ENCODE peak calls at places on chromosomes 2 and 18, in seven cellular contexts. Z is coronary artery; I is skeletal muscle cell; M is naive thymus-derived CD4-positive, alpha-beta T cell; W is H7; P is HL-60; E is SJSA1. O is an unnamed sample.

GRCh38 chr2:47437287-47437686 is 34.3 kb downstream of the MSH2 start:
- DNase-seq in Z (no peak), W (peak), E (no peak), P (no peak), M (no peak), I (no peak), O (no peak)

GRCh38 chr2:120862254-120863172 is 126.8 kb downstream of the GLI2 start:
- DNase-seq in Z (no peak), E (peak), I (no peak), W (no peak), M (no peak), P (no peak), O (no peak)

GRCh38 chr18:12403601-12404506 is 3.9 kb upstream of the PRELID3A start:
- DNase-seq in I (peak), Z (no peak), E (peak), W (no peak), P (no peak), M (no peak), O (no peak)

GRCh38 chr18:65620076-65620696 is 130.6 kb upstream of the CDH7 start:
- DNase-seq in E (no peak), I (no peak), M (no peak), Z (no peak), P (no peak), W (no peak), O (no peak)

GRCh38 chr2:128624425-128624795 is 305.7 kb upstream of the HS6ST1 start:
- DNase-seq in Z (no peak), M (no peak), E (no peak), P (no peak), W (no peak), I (peak), O (no peak)

GRCh38 chr2:172745636-172746035 is 10.0 kb downstream of the RAPGEF4 start:
- DNase-seq in M (no peak), E (no peak), I (no peak), Z (no peak), W (no peak), P (no peak), O (no peak)

GRCh38 chr2:76378140-76378539 is 667.4 kb upstream of the GCFC2 start:
- DNase-seq in P (no peak), E (no peak), Z (no peak), M (no peak), W (no peak), I (no peak), O (no peak)

GRCh38 chr2:19073522-19073921 is 284.9 kb downstream of the OSR1 start:
- DNase-seq in Z (peak), P (no peak), E (no peak), I (peak), M (no peak), W (peak), O (no peak)

GRCh38 chr2:39938035-39938835 is 159.2 kb upstream of the THUMPD2 start:
- DNase-seq in W (no peak), I (peak), P (no peak), E (no peak), Z (no peak), M (no peak), O (no peak)

GRCh38 chr2:55022486-55022885 is 27.8 kb downstream of the RTN4 start:
- DNase-seq in W (no peak), Z (no peak), I (no peak), P (peak), M (no peak), E (no peak), O (no peak)

GRCh38 chr2:151523825-151524224 is 114.1 kb downstream of the RIF1 start:
- DNase-seq in Z (no peak), I (no peak), P (no peak), M (no peak), E (no peak), W (no peak), O (no peak)

GRCh38 chr2:51084750-51085149 is 52.8 kb upstream of the NRXN1 start:
- DNase-seq in M (no peak), I (no peak), W (peak), P (no peak), E (no peak), Z (no peak), O (no peak)

DNA sequence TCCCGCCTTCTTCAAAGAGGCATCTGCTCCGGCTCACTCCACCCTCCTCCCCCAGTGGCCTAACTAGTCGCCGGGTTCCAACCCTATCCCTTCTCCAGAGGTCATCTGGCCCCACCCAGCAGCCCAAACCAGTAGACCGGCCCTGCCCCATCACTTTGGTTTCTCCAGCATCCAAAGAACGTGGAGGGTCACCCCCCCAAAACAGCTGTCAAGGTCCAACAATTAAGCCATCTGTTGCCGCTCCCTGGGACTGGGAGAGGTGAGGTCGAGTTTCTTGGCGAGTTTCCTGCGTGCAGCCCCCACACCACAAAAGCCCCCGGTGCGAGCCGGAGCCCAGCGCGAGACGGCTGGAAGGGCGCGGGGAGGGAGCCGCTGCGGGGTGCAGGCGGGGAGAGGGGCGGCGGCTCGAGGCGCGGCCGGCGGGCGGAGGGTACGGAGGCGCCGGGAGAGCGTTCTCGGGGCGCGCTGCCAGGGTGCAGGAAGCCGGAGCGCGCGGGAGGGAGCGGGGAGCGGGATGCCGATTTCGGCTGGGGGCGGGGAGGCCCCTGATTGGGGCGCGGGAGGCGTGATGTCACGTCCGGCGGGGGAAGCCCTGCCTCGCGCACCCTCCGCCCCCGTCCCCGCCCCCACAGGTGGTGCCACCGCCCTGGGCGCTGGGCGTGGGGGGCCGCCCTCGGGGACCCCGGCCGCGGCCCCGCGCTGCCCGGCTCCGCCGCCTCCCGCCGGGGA is 571 bp upstream of the GPC1 start:
- DNase-seq in W (peak), E (peak), P (peak), M (peak), I (peak), Z (peak), O (peak)
- H3K4me3 ChIP-seq in W (peak), E (peak), P (peak), M (peak), I (peak), Z (peak), O (peak)

GRCh38 chr18:79396431-79397287 is 929 bp downstream of the NFATC1 start:
- DNase-seq in E (no peak), P (peak), M (no peak), W (peak), I (no peak), Z (no peak), O (peak)

GRCh38 chr18:79399275-79400081 is 3.7 kb downstream of the NFATC1 start:
- DNase-seq in I (no peak), P (peak), Z (no peak), E (no peak), M (no peak), W (peak), O (no peak)

GRCh38 chr18:79400091-79400590 is 4.4 kb downstream of the NFATC1 start:
- DNase-seq in W (peak), M (peak), Z (no peak), E (no peak), I (no peak), P (peak), O (peak)

GRCh38 chr18:79397288-79397829 is 1.6 kb downstream of the NFATC1 start:
- DNase-seq in I (no peak), W (no peak), Z (no peak), E (no peak), P (no peak), M (no peak), O (no peak)

DNA sequence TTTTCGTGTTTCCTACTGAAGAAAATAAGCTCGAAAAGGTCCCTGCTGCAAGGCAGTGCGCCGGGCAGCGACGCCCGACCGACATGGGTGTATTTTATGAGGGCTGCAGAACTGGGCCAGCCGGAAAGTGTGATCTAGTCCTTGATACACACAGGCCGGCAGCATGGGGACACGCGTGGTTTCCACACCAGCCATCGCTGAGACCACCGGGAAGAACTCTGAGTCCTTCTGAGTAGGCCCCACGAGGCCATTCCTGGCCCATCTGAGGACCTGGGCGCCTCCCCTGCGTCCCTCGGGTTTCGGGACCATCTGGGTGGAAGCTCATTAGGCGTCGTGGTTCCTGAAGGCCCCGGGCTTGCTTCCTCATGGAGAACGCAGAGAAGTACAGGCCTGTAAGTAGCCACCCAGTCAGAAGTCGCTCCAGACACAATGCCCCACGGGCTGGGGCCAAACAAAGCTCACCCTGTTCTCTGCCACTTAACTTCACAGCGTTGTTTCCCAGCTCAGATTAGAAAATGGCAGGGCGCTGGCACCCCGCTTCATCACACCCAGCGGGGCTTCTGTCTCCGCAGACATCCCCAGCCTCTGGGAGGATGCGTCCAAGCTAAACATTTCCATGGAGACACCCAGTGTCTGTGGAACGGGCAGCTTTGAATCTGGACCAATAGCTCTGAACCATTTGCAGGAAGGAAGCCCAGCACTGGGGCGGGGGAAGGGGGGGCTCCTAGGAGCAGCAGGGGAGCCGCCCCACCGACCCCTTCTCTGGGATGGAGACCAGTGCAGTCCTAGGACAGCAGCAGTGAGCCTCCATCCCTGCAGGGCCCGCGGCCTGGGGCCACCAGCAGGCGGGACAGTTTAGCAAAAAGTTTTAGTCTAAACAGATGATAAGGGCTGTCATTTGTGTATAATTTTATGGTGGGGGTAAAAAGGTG is 2.4 kb downstream of the NFATC1 start:
- DNase-seq in P (no peak), M (no peak), E (no peak), Z (no peak), I (no peak), W (peak), O (no peak)
- H3K4me3 ChIP-seq in P (no peak), M (no peak), E (no peak), Z (no peak), I (no peak), W (no peak), O (no peak)

GRCh38 chr18:79393181-79393598 is 2.5 kb upstream of the NFATC1 start:
- DNase-seq in P (no peak), W (peak), I (no peak), E (no peak), M (no peak), Z (peak), O (no peak)

GRCh38 chr18:79395761-79396404 is at the start of gene NFATC1:
- DNase-seq in W (peak), M (peak), P (peak), E (peak), I (peak), Z (peak), O (peak)

GRCh38 chr18:79395308-79395640 is 456 bp upstream of the NFATC1 start:
- DNase-seq in E (no peak), Z (no peak), P (no peak), W (peak), I (no peak), M (no peak), O (no peak)

GRCh38 chr18:79393626-79394401 is 1.9 kb upstream of the NFATC1 start:
- DNase-seq in P (no peak), M (no peak), I (peak), Z (peak), E (peak), W (peak), O (peak)

GRCh38 chr18:79394438-79395307 is 1.1 kb upstream of the NFATC1 start:
- DNase-seq in W (no peak), I (no peak), P (no peak), M (no peak), Z (peak), E (no peak), O (no peak)
- H3K4me3 ChIP-seq in W (peak), I (peak), P (peak), M (peak), Z (peak), E (peak), O (peak)

GRCh38 chr18:37393945-37394609 is 171.5 kb downstream of the CELF4 start:
- DNase-seq in P (no peak), M (no peak), I (peak), W (peak), E (peak), Z (peak), O (no peak)
- H3K4me3 ChIP-seq in P (no peak), M (no peak), I (peak), W (peak), E (peak), Z (peak), O (peak)

GRCh38 chr18:48876590-48876989 is 74.2 kb downstream of the SMAD7 start:
- DNase-seq in E (no peak), Z (no peak), I (no peak), P (no peak), W (no peak), M (no peak), O (no peak)

GRCh38 chr18:48875942-48876511 is 74.7 kb downstream of the SMAD7 start:
- DNase-seq in P (no peak), Z (no peak), E (no peak), I (no peak), W (peak), M (no peak), O (no peak)

GRCh38 chr18:48879008-48879431 is 71.7 kb downstream of the SMAD7 start:
- DNase-seq in W (peak), P (no peak), I (no peak), E (no peak), Z (no peak), M (no peak), O (peak)

GRCh38 chr18:48877941-48878340 is 72.8 kb downstream of the SMAD7 start:
- DNase-seq in W (no peak), M (no peak), P (no peak), Z (no peak), E (no peak), I (no peak), O (no peak)

GRCh38 chr18:48878471-48878870 is 72.3 kb downstream of the SMAD7 start:
- DNase-seq in P (no peak), M (no peak), E (no peak), Z (no peak), W (no peak), I (no peak), O (no peak)
- H3K4me3 ChIP-seq in P (no peak), M (no peak), E (no peak), Z (no peak), W (no peak), I (no peak), O (no peak)

GRCh38 chr2:149585317-149585885 is 2.2 kb downstream of the MMADHC start:
- DNase-seq in P (no peak), I (no peak), M (no peak), W (no peak), E (no peak), Z (no peak), O (no peak)
- H3K4me3 ChIP-seq in P (no peak), I (no peak), M (peak), W (no peak), E (no peak), Z (peak), O (peak)